ENCODE peak calls at places on chromosomes 12 and 14, in five cellular contexts. P is HCT116, A is stomach, I is GM23338, F is upper lobe of left lung. X is an unnamed sample.
A peak's percentile ranks its signal among the peaks of the same experiment; 100 is the strongest.

GRCh38 chr12:20507711-20508110 is 139.4 kb downstream of the PDE3A start:
- DNase-seq in I (no peak), F (no peak), P (no peak), A (no peak), X (no peak)

GRCh38 chr12:23528316-23528715 is 421.2 kb downstream of the SOX5 start:
- DNase-seq in A (no peak), I (peak; percentile 8), F (no peak), P (no peak), X (no peak)

GRCh38 chr14:105247026-105247425 is 1.3 kb upstream of the BTBD6 start:
- DNase-seq in I (no peak), P (no peak), A (no peak), F (no peak), X (no peak)

GRCh38 chr14:23183076-23183475 is 384 bp downstream of the SLC7A8 start:
- DNase-seq in P (no peak), F (no peak), I (peak; percentile 27), A (no peak), X (no peak)

GRCh38 chr12:55931317-55931779 is 386 bp downstream of the DGKA start:
- DNase-seq in F (no peak), A (no peak), P (no peak), I (no peak), X (no peak)

GRCh38 chr14:68977137-68977740 is 1.9 kb downstream of the ACTN1 start:
- DNase-seq in A (no peak), F (peak; percentile 43), P (no peak), I (no peak), X (peak; percentile 78)

GRCh38 chr12:820336-820735 is 68.0 kb downstream of the WNK1 start:
- DNase-seq in F (no peak), I (no peak), A (no peak), P (no peak), X (no peak)

GRCh38 chr14:102487204-102487577 is 22.4 kb downstream of the ANKRD9 start:
- DNase-seq in P (no peak), A (no peak), I (no peak), F (no peak), X (no peak)

GRCh38 chr12:69569236-69569635 is 16.0 kb upstream of the CCT2 start:
- DNase-seq in F (no peak), P (no peak), A (no peak), I (no peak), X (no peak)

GRCh38 chr12:16920451-16920850 is 314.5 kb upstream of the LMO3 start:
- DNase-seq in F (no peak), P (no peak), I (peak; percentile 7), A (no peak), X (no peak)

GRCh38 chr14:66401447-66402095 is 84.6 kb upstream of the CCDC196 start:
- DNase-seq in F (no peak), I (no peak), A (no peak), P (no peak), X (no peak)

GRCh38 chr14:74804219-74804825 is 41.2 kb downstream of the YLPM1 start:
- DNase-seq in F (no peak), P (peak; percentile 33), A (no peak), I (peak; percentile 72), X (no peak)

GRCh38 chr14:104588066-104588857 is 8.7 kb downstream of the C14orf180 start:
- DNase-seq in F (no peak), A (peak; percentile 75), I (peak; percentile 18), P (no peak), X (no peak)

GRCh38 chr14:102594514-102595175 is 2.2 kb downstream of the RCOR1 start:
- DNase-seq in F (peak; percentile 84), A (peak; percentile 75), P (peak; percentile 63), I (peak; percentile 85), X (peak; percentile 87)

GRCh38 chr12:56385873-56386272 is 23.2 kb upstream of the APOF start:
- DNase-seq in P (peak; percentile 3), A (peak; percentile 71), I (no peak), F (no peak), X (no peak)

GRCh38 chr14:75972729-75973480 is 8.9 kb downstream of the TGFB3 start:
- DNase-seq in F (no peak), I (peak; percentile 24), A (no peak), P (no peak), X (no peak)

GRCh38 chr14:100899841-100900771 is 3.4 kb downstream of the RTL1 start:
- DNase-seq in P (no peak), A (no peak), I (peak; percentile 65), F (no peak), X (peak; percentile 31)

GRCh38 chr14:59482471-59483331 is 1.5 kb downstream of the L3HYPDH start:
- DNase-seq in F (peak; percentile 25), A (no peak), P (peak; percentile 60), I (no peak), X (no peak)

GRCh38 chr12:69059465-69060457 is 126.8 kb upstream of the CPM start:
- DNase-seq in P (peak; percentile 86), A (no peak), F (no peak), I (no peak), X (no peak)

GRCh38 chr12:46676797-46677520 is 148.8 kb downstream of the SLC38A4 start:
- DNase-seq in A (no peak), P (no peak), F (no peak), I (no peak), X (no peak)

GRCh38 chr14:23093993-23094665 is 807 bp downstream of the ACIN1 start:
- DNase-seq in A (no peak), P (no peak), I (peak; percentile 96), F (no peak), X (peak; percentile 15)

GRCh38 chr12:49345048-49345839 is 1.4 kb upstream of the DNAJC22 start:
- DNase-seq in I (peak; percentile 64), A (peak; percentile 35), F (peak; percentile 23), P (no peak), X (no peak)

GRCh38 chr12:104342147-104342546 is 38.6 kb downstream of the EID3 start:
- DNase-seq in F (no peak), A (no peak), I (no peak), P (no peak), X (no peak)

GRCh38 chr12:104340917-104341611 is 37.5 kb downstream of the EID3 start:
- DNase-seq in F (no peak), I (no peak), A (no peak), P (no peak), X (no peak)

GRCh38 chr12:104340177-104340576 is 36.6 kb downstream of the EID3 start:
- DNase-seq in F (no peak), I (no peak), P (no peak), A (no peak), X (no peak)

GRCh38 chr12:104344682-104345081 is 41.1 kb downstream of the EID3 start:
- DNase-seq in A (no peak), F (no peak), I (no peak), P (no peak), X (no peak)

DNA sequence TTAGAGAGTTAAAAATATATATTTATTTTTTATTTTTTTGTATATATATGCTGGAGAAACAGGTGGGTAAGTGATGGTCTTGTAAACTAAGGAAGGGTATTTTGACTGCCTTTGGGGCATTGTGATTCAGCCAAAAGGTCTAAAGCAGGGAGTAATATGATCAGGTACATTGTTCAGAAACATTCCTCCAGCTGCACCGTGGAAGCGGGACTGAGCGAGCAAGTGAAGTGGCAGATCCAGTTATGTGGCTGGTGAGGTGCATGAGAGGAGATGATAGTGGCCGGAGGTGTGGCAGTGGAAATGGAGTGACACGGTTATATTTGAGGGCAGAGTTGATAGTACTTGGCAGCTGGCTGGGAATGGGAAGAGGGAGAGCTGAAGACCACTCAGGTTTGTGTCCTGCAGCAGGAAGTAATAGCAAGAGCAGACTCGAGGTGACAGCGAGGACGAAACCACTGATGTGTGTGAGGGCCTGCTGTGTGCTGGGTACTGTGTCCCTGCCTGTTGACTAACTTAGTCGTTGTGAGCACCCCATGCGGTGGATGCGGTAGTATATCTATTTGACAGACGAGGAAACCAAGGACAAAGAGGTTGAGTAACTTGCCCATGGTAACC is 39.2 kb downstream of the EID3 start:
- DNase-seq in P (no peak), F (no peak), I (no peak), A (no peak), X (no peak)
- TF ChIP-seq POLR2AphosphoS5 in P (peak; percentile 7), F (no peak), I (no peak), A (no peak), X (no peak)

GRCh38 chr12:108667349-108667748 is 33.7 kb upstream of the SELPLG start:
- DNase-seq in P (no peak), A (no peak), I (no peak), F (no peak), X (no peak)
- H3K4me1 ChIP-seq in P (peaks cover 20% of the 10 kb centered on the region), A (peaks cover 67% of the 10 kb centered on the region), I (no peaks in the 10 kb centered on the region), F (peaks cover 38% of the 10 kb centered on the region), X (peaks cover 55% of the 10 kb centered on the region)

GRCh38 chr12:89960607-89961394 is 252.2 kb upstream of the ATP2B1 start:
- DNase-seq in P (no peak), A (no peak), I (no peak), F (no peak), X (no peak)

GRCh38 chr12:89959188-89959587 is 250.6 kb upstream of the ATP2B1 start:
- DNase-seq in I (no peak), P (no peak), A (no peak), F (no peak), X (no peak)

GRCh38 chr12:89954259-89954658 is 245.6 kb upstream of the ATP2B1 start:
- DNase-seq in P (no peak), A (no peak), F (no peak), I (no peak), X (no peak)

GRCh38 chr12:89962648-89963047 is 254.0 kb upstream of the ATP2B1 start:
- DNase-seq in P (no peak), A (no peak), I (no peak), F (no peak), X (no peak)

GRCh38 chr12:89960011-89960507 is 251.4 kb upstream of the ATP2B1 start:
- DNase-seq in F (no peak), A (no peak), P (no peak), I (no peak), X (no peak)
- TF ChIP-seq POLR2AphosphoS5 in F (no peak), A (no peak), P (no peak), I (no peak), X (no peak)

GRCh38 chr12:124505001-124505818 is 62.2 kb downstream of the NCOR2 start:
- DNase-seq in F (no peak), A (no peak), P (no peak), I (no peak), X (no peak)

GRCh38 chr12:124502379-124502778 is 65.0 kb downstream of the NCOR2 start:
- DNase-seq in A (no peak), P (no peak), I (no peak), F (no peak), X (no peak)

GRCh38 chr12:124506145-124506831 is 61.1 kb downstream of the NCOR2 start:
- DNase-seq in I (no peak), F (peak; percentile 80), P (no peak), A (peak; percentile 74), X (peak; percentile 90)

GRCh38 chr12:124503305-124503704 is 64.1 kb downstream of the NCOR2 start:
- DNase-seq in P (no peak), A (no peak), I (no peak), F (no peak), X (no peak)

DNA sequence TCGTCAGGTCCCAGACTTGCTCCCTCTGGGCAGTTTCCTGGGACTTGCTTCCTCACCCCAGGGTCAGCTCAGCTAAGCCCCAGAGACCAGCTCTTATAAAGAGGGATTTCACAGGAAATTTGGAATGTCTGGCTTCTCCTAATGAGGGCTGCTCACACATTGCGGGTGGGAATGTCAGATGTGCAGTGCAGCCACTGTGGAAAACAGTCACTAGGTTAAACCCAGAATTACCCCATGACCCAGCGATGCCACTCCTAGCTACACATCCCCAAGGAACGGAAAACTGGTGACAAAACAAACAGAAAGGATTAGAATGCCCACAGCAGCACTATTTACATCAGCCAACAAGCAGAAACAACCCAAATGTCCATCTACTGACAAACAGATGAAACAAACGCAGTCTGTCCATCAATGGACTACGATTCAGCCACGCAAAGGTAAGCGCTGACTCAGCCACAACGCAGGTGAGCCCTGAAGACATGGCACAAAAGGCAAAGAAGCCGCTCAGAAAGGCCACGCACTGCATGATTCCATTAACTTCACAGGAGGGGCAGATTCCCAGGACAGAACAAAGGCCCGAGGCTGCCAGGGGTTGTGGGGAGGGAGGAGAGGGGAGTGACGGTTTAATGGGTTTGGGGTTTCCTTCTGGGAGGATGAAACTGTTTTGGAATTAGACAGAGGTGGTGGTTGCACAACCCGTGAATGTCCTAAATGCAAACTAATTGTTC is 63.0 kb downstream of the NCOR2 start:
- DNase-seq in I (peak; percentile 59), A (no peak), F (no peak), P (no peak), X (no peak)
- H3K4me1 ChIP-seq in I (peaks cover 66% of the 10 kb centered on the region), A (peaks cover 86% of the 10 kb centered on the region), F (peaks cover 60% of the 10 kb centered on the region), P (peaks cover 37% of the 10 kb centered on the region), X (peaks cover 55% of the 10 kb centered on the region)